ENCODE peak calls at places on chromosome 5, in five cellular contexts. B, W, C, O and T are unnamed samples.

GRCh38 chr5:18043344-18043743 is 409.1 kb downstream of the TAF11L14 start:
- DNase-seq in W (no peak), O (no peak), B (no peak), C (no peak), T (no peak)

GRCh38 chr5:134046801-134047707 is 42.3 kb upstream of the VDAC1 start:
- DNase-seq in W (no peak), C (no peak), O (no peak), B (peak), T (no peak)

GRCh38 chr5:23459214-23459613 is 48.2 kb upstream of the PRDM9 start:
- DNase-seq in C (no peak), O (no peak), B (no peak), W (no peak), T (no peak)

GRCh38 chr5:176364765-176365662 is at the start of gene ARL10:
- DNase-seq in B (no peak), C (no peak), W (no peak), O (no peak), T (peak)

GRCh38 chr5:100161868-100162267 is 373.3 kb upstream of the FAM174A start:
- DNase-seq in W (no peak), O (no peak), B (no peak), C (no peak), T (no peak)

GRCh38 chr5:131608597-131608996 is 26.4 kb downstream of the RAPGEF6 start:
- DNase-seq in C (no peak), O (no peak), B (no peak), W (no peak), T (no peak)

GRCh38 chr5:30747412-30747811 is 446.1 kb upstream of the CDH6 start:
- DNase-seq in C (no peak), B (no peak), O (no peak), W (no peak), T (no peak)

GRCh38 chr5:167816354-167816753 is 475.1 kb upstream of the WWC1 start:
- DNase-seq in C (no peak), O (no peak), W (no peak), B (no peak), T (no peak)

GRCh38 chr5:39605966-39606591 is 181.3 kb upstream of the DAB2 start:
- DNase-seq in B (no peak), O (no peak), C (peak), W (no peak), T (no peak)

GRCh38 chr5:2136728-2137333 is 254.1 kb upstream of the IRX4 start:
- DNase-seq in B (no peak), O (no peak), W (no peak), C (no peak), T (no peak)

GRCh38 chr5:123855630-123856029 is 343.7 kb downstream of the CSNK1G3 start:
- DNase-seq in C (no peak), B (no peak), O (no peak), W (no peak), T (no peak)

GRCh38 chr5:141003791-141004601 is 37.7 kb downstream of the PCDHAC2 start:
- DNase-seq in W (no peak), O (no peak), B (no peak), C (peak), T (no peak)

GRCh38 chr5:36359267-36359666 is 57.6 kb upstream of the RANBP3L start:
- DNase-seq in W (no peak), B (no peak), C (no peak), O (peak), T (peak)

GRCh38 chr5:175465282-175465681 is 13.1 kb upstream of the SFXN1 start:
- DNase-seq in W (no peak), B (no peak), O (no peak), C (no peak), T (no peak)

GRCh38 chr5:179475956-179476355 is 74.4 kb upstream of the RUFY1 start:
- DNase-seq in W (no peak), O (no peak), B (no peak), C (no peak), T (no peak)

GRCh38 chr5:68077349-68077894 is 138.1 kb upstream of the PIK3R1 start:
- DNase-seq in C (no peak), B (no peak), O (no peak), W (no peak), T (no peak)

GRCh38 chr5:68953885-68954617 is 139.8 kb upstream of the SLC30A5 start:
- DNase-seq in B (no peak), O (peak), W (no peak), C (no peak), T (no peak)

GRCh38 chr5:74499236-74499635 is 141.3 kb downstream of the ENC1 start:
- DNase-seq in C (no peak), W (no peak), O (no peak), B (peak), T (no peak)

GRCh38 chr5:121968910-121969607 is 7.3 kb downstream of the SRFBP1 start:
- DNase-seq in B (no peak), C (peak), W (no peak), O (no peak), T (no peak)

GRCh38 chr5:144467795-144468194 is 297.1 kb downstream of the KCTD16 start:
- DNase-seq in O (peak), C (peak), B (peak), W (no peak), T (no peak)

GRCh38 chr5:122165574-122166021 is 36.3 kb downstream of the ZNF474 start:
- DNase-seq in W (no peak), O (no peak), B (peak), C (no peak), T (no peak)

GRCh38 chr5:6396836-6397535 is 18.6 kb upstream of the MED10 start:
- DNase-seq in C (no peak), W (no peak), O (no peak), B (no peak), T (no peak)

GRCh38 chr5:37208883-37209808 is 40.0 kb downstream of the CPLANE1 start:
- DNase-seq in O (no peak), B (no peak), C (no peak), W (no peak), T (no peak)

GRCh38 chr5:35753500-35753899 is 103.2 kb upstream of the IL7R start:
- DNase-seq in C (no peak), O (no peak), W (no peak), B (no peak), T (no peak)

GRCh38 chr5:73346878-73347408 is 101.6 kb downstream of the FOXD1 start:
- DNase-seq in B (no peak), W (no peak), O (no peak), C (no peak), T (no peak)

GRCh38 chr5:128587275-128587674 is 49.2 kb upstream of the FBN2 start:
- DNase-seq in B (no peak), O (no peak), C (no peak), W (no peak), T (no peak)

GRCh38 chr5:62690421-62690820 is 111.8 kb downstream of the LRRC70 start:
- DNase-seq in B (no peak), W (no peak), O (no peak), C (no peak), T (no peak)

GRCh38 chr5:132812123-132812948 is 766 bp upstream of the SOWAHA start:
- DNase-seq in C (no peak), B (no peak), O (no peak), W (peak), T (no peak)

GRCh38 chr5:139377226-139377625 is 5.9 kb downstream of the SLC23A1 start:
- DNase-seq in W (peak), C (no peak), O (no peak), B (no peak), T (peak)

GRCh38 chr5:94192658-94193391 is 425.6 kb downstream of the KIAA0825 start:
- DNase-seq in W (no peak), O (no peak), C (no peak), B (no peak), T (no peak)

GRCh38 chr5:128084228-128085167 is 932 bp downstream of the SLC12A2 start:
- DNase-seq in W (peak), B (no peak), C (peak), O (no peak), T (peak)

GRCh38 chr5:3311443-3311842 is 284.2 kb upstream of the IRX1 start:
- DNase-seq in C (no peak), W (no peak), B (no peak), O (no peak), T (no peak)

GRCh38 chr5:68215208-68215887 is at the start of gene PIK3R1:
- DNase-seq in W (peak), C (peak), O (peak), B (peak), T (peak)

GRCh38 chr5:131252824-131253171 is 11.1 kb upstream of the CDC42SE2 start:
- DNase-seq in B (no peak), W (no peak), C (no peak), O (peak), T (no peak)

GRCh38 chr5:660491-661030 is 32.6 kb downstream of the TPPP start:
- DNase-seq in C (no peak), W (peak), O (no peak), B (no peak), T (no peak)

GRCh38 chr5:83145241-83145640 is 67.9 kb downstream of the XRCC4 start:
- DNase-seq in W (no peak), C (no peak), O (no peak), B (no peak), T (no peak)

GRCh38 chr5:127312131-127312530 is 21.5 kb downstream of the MEGF10 start:
- DNase-seq in B (no peak), W (no peak), O (no peak), C (no peak), T (no peak)

GRCh38 chr5:132245593-132245992 is 11.9 kb upstream of the PDLIM4 start:
- DNase-seq in W (peak), C (no peak), O (no peak), B (no peak), T (no peak)

DNA sequence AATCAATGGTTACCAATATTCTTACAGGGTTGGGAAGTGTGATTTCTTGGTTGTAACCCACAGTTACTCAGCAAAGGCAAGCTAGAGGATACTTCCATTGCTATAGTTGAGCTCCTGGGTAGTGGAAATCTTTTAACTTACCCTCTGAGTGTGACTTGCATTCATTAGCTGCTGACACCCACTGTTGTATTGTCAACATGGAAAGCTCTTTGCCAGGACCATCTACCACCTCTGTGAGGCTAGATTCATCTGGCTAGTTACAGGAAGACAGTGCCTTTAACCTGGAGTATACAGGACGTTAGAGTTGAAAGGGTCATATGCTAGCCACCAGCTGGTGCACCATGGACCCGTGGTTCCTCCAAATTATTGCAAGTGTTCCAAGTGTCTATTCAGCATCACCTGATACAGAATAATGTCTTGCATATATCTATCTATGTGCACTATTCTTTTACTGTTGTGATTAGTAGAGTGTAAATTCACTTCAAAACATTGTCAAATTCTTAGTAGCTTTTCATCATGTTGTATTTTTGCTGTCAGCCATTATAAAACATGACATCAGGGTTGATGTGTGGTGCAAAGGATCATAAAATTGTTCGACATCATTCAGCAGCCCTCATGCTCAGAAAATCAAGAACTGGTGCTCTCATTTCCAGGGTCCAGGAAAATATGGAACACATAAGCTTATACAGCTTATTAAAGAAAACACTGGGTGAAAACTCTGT is 239.0 kb downstream of the PJA2 start:
- DNase-seq in W (no peak), O (no peak), B (no peak), C (no peak), T (no peak)
- TF ChIP-seq EP300 in W (no peak), O (no peak), B (no peak), C (no peak), T (no peak)

GRCh38 chr5:104444656-104445055 is 882.1 kb upstream of the NUDT12 start:
- DNase-seq in B (no peak), W (no peak), C (no peak), O (no peak), T (no peak)

DNA sequence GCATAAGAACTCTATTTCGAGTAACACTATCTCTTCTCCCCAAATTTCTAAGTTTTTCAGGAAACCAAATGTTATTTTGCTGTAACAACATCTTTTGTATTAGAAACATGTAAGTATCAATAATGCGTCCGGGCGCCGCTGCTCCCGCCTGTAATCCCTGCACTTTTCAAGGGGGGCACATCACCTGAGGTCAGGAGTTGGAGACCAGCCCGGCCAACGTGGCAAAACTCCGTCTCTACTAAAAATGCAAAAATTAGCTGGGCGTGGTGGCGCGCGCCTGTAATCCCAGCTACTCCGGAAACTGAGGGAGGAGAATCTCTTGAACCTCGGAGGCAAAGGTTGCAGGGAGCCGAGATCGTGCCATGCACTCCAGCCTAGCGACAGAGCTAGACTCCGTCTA is 881.1 kb upstream of the NUDT12 start:
- DNase-seq in O (no peak), B (no peak), C (no peak), W (no peak), T (no peak)
- TF ChIP-seq POLR2A in O (no peak), B (no peak), C (no peak), W (no peak), T (no peak)

GRCh38 chr5:102807878-102808502 is 52.9 kb downstream of the PAM start:
- DNase-seq in C (no peak), O (no peak), W (no peak), B (no peak), T (no peak)
- TF ChIP-seq EP300 in C (no peak), O (no peak), W (no peak), B (no peak), T (no peak)

GRCh38 chr5:149356391-149356790 is 1.5 kb upstream of the PCYOX1L start:
- DNase-seq in C (no peak), W (no peak), O (no peak), B (no peak), T (no peak)

GRCh38 chr5:149355688-149356087 is 2.2 kb upstream of the PCYOX1L start:
- DNase-seq in C (no peak), W (no peak), O (no peak), B (no peak), T (no peak)

GRCh38 chr5:149358818-149359217 is 972 bp downstream of the PCYOX1L start:
- DNase-seq in O (no peak), C (no peak), W (no peak), B (no peak), T (no peak)

GRCh38 chr5:149358294-149358651 is 427 bp downstream of the PCYOX1L start:
- DNase-seq in W (no peak), O (peak), B (no peak), C (no peak), T (peak)

GRCh38 chr5:149357370-149358293 is at the start of gene PCYOX1L:
- DNase-seq in O (peak), C (peak), W (peak), B (peak), T (peak)
- TF ChIP-seq POLR2A in O (peak), C (peak), W (no peak), B (peak), T (peak)

DNA sequence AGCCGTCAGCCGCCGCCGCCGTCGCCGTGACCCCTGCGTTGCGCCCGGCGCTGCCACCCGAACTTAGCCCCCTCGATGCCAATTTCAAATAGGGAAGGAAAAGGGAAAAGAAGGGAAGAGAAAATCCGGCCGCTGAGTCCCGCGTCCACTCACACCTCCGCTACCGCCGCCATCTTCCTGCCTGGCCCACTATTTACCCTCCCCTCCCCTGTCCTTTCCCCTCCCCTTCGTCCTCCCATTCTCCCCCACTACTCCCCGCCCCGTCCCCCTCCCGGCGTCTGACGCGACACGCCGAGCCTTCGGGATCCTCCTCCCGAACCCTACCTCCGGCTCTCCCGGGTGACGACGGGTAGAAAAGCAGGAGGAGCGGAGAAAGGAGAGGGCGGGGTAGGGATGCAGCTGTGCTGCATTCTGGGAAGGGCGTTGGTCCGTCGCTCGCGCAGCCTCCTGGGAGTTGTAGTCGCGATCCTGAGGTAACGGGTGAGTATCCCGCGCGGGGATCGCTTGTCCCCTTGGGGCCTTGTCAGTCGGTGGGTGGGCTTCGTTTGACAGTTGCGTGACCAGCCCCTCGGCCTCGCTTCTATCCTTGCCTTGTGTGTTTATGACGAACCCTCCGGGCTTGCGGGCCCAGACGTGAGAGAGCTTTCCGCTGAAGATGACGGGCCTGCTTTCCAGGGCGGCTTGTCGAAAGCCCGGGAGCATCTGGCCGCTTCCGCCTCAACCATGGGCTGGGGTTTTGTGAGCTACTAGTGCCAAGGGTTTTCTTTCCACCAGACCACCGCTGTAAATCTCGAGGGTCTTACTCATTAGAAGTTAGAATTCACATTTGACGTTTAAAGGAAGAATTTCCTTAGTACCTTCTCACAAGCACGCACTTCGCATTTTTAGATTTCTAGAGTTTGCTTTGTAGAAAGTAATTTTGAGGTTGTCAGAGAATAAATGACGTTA is at the start of the genes CERT1 and POLK:
- DNase-seq in B (peak), O (peak), C (peak), W (peak), T (peak)
- TF ChIP-seq EP300 in B (no peak), O (peak), C (no peak), W (no peak), T (no peak)

GRCh38 chr5:163821142-163821541 is 315.7 kb downstream of the MAT2B start:
- DNase-seq in W (no peak), B (no peak), C (no peak), O (no peak), T (no peak)

GRCh38 chr5:163822548-163822947 is 317.1 kb downstream of the MAT2B start:
- DNase-seq in C (no peak), O (no peak), B (no peak), W (no peak), T (no peak)
- TF ChIP-seq POLR2A in C (no peak), O (no peak), B (no peak), W (no peak), T (no peak)

DNA sequence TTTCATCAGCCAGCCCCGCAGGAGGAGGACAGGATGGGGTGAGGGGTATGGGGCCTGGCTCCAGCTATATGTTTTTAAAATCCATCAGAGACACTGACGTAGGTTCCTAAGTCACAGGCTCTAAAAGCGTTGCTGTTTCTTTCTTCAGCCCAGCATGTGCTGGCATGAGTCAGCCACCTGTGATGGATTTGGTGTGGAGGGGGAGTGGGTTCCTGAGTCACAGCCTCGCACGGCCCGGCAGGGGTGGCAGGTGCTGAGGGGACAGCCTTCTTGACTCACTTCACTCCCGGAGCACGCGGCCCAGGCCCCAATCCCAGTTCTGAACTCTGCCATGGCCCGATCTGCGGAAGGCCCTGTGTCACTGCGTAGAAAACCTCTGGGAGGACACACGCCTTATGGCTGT is 38.8 kb upstream of the RPL26L1 start:
- DNase-seq in B (no peak), O (no peak), W (no peak), C (peak), T (no peak)
- TF ChIP-seq EP300 in B (no peak), O (no peak), W (peak), C (peak), T (no peak)

DNA sequence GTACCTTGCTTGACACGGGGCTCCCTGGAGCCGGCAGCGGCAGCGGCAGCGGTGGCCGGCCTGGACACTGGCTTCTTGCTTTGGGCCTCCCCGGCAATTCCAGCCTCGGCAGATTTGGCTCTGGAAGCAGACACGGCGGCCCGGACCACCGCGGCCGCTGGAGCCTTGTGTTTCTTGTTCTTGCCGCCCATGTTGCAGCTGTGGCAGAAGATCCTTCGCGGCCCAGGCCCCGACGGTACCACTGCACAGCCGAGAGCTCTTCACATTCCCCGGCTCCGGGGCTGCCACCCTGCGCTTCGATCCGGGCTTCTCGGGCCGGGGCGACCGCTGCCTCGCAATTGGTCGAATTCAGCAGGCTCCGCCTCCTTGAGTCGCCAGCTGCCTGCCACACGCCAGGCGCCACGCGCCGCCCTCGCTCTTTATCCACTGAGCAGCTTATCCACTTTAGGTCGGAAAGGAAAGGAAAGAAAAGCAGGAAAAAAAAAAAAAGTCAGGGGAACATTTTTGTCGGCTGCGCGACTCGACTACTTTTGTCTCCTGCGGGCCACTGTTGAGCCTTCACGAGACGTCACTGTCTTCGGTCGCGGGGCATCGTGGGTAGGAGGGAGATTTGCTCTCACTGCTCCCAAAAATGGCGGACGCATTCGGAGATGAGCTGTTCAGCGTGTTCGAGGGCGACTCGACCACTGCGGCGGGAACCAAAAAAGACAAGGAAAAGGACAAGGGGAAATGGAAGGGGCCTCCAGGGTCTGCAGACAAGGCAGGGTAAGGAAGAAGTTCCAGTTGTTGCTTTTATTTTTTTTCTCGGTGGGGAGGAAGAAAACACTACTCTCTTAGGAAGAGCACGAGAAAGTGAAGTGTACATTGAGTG is at the start of the genes DHX29 and MTREX:
- DNase-seq in W (peak), C (peak), O (peak), B (peak), T (peak)
- TF ChIP-seq POLR2A in W (no peak), C (peak), O (peak), B (peak), T (peak)